ENCODE peak calls at places on chromosome 3, in six cellular contexts. X is AG10803, Q is fibroblast of lung, T is brain microvascular endothelial cell, Y is astrocyte of the spinal cord, N is coronary artery. L is an unnamed sample.

GRCh38 chr3:72446406-72447058 is 401.7 kb downstream of the SHQ1 start:
- DNase-seq in X (no peak), Q (peak; percentile 33), T (no peak), Y (peak; percentile 29), N (peak; percentile 81), L (peak; percentile 39)

GRCh38 chr3:179069762-179070390 is 1.7 kb downstream of the ZMAT3 start:
- DNase-seq in X (peak; percentile 68), Q (peak; percentile 64), T (no peak), Y (peak; percentile 58), N (no peak), L (peak; percentile 45)

GRCh38 chr3:106824856-106825255 is 552.4 kb upstream of the CCDC54 start:
- DNase-seq in X (peak; percentile 58), Q (peak; percentile 48), T (peak; percentile 63), Y (peak; percentile 84), N (no peak), L (peak; percentile 48)

GRCh38 chr3:22210693-22211092 is 459.7 kb upstream of the ZNF385D start:
- DNase-seq in X (no peak), Q (no peak), T (no peak), Y (no peak), N (no peak), L (no peak)

GRCh38 chr3:134904796-134905646 is 110.0 kb downstream of the EPHB1 start:
- DNase-seq in X (no peak), Q (no peak), T (no peak), Y (no peak), N (no peak), L (no peak)

GRCh38 chr3:164537485-164537884 is 540.8 kb downstream of the SI start:
- DNase-seq in X (no peak), Q (no peak), T (no peak), Y (no peak), N (no peak), L (no peak)

GRCh38 chr3:125098929-125099328 is 43.1 kb upstream of the HEG1 start:
- DNase-seq in X (peak; percentile 50), Q (no peak), T (no peak), Y (no peak), N (no peak), L (no peak)

GRCh38 chr3:29582310-29582709 is 301.4 kb downstream of the RBMS3 start:
- DNase-seq in X (no peak), Q (no peak), T (no peak), Y (no peak), N (no peak), L (no peak)

GRCh38 chr3:187000711-187001151 is 70.4 kb downstream of the ST6GAL1 start:
- DNase-seq in X (no peak), Q (no peak), T (no peak), Y (no peak), N (peak; percentile 38), L (no peak)
- H3K4me3 ChIP-seq in X (no peak overlapping the region), Q (no peak overlapping the region), T (no peak overlapping the region), Y (no peak overlapping the region), N (no peak overlapping the region), L (no peak overlapping the region)

GRCh38 chr3:155853214-155854146 is 747 bp downstream of the SLC33A1 start:
- DNase-seq in X (no peak), Q (peak; percentile 23), T (no peak), Y (no peak), N (no peak), L (peak; percentile 40)
- TF ChIP-seq CTCF in X (no peak), Q (no peak), T (no peak), Y (no peak), N (no peak), L (peak; percentile 4)

GRCh38 chr3:32983124-32983523 is 31.7 kb downstream of the CCR4 start:
- DNase-seq in X (no peak), Q (no peak), T (no peak), Y (no peak), N (no peak), L (no peak)
- H3K4me3 ChIP-seq in X (no peak overlapping the region), Q (no peak overlapping the region), T (no peak overlapping the region), Y (no peak overlapping the region), N (no peak overlapping the region), L (no peak overlapping the region)

DNA sequence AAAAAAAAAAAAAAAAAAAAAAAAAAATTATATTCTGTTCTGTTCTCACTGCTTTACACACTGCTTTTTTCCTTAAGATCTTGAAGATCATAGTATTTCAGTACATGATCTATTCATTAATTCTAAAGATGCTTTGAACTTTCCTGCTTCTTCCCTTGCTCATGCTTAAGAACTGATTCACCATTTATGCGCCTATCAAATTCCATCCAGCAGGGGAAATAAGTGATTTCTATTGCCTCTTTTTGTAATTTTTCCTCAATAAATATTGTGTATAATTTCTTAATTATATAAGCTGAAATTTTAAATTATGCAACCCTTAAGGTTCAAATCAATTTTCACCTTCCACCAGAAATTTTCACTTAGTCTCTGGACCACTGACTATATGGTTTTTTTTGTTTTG is 10.6 kb downstream of the DENND6A start:
- DNase-seq in X (peak; percentile 24), Q (peak; percentile 21), T (peak; percentile 15), Y (peak; percentile 19), N (no peak), L (peak; percentile 41)
- TF ChIP-seq CTCF in X (peak; percentile 48), Q (peak; percentile 37), T (peak; percentile 26), Y (peak; percentile 27), N (no peak), L (peak; percentile 14)

GRCh38 chr3:14144423-14145075 is 19.7 kb downstream of the TMEM43 start:
- DNase-seq in X (peak; percentile 100), Q (peak; percentile 99), T (peak; percentile 98), Y (peak; percentile 98), N (peak; percentile 89), L (peak; percentile 99)
- H3K4me3 ChIP-seq in X (peak overlapping the region; percentile 31), Q (peak overlapping the region; percentile 29), T (peak overlapping the region; percentile 39), Y (peak overlapping the region; percentile 22), N (peak overlapping the region; percentile 61), L (peak overlapping the region; percentile 43)

DNA sequence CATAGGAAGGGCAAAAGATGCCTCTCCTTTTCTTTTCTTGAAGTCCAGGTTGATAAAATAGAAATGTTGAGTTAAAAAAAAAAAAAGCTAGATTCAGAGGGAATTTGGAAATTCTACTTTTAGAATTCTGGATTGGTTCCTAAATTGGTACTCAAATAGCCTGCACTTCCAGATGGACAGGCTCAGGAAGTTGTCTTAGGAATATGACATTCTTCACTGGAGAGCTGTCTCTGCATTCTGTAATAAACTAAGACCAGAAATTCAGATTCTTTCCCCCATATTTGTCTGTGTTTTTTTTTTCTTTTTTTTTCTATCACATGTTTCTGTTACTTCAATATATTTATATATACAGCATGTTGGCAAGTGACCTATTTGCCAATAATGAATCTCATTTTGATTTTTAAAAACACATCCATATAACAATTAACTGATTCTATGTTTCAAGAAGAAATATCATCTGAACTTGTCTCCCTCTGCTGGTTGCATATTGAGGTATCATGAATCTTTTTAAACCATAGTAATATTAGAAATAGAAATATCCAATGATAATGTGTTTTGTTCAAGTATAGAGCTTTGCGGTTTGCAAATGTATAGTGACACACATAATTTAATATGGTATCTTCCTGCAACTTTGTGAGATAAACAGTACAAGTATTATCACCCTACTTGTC is 8.5 kb upstream of the LSAMP start:
- DNase-seq in X (peak; percentile 22), Q (peak; percentile 63), T (no peak), Y (peak; percentile 33), N (no peak), L (peak; percentile 41)
- TF ChIP-seq CTCF in X (peak; percentile 46), Q (peak; percentile 41), T (peak; percentile 21), Y (peak; percentile 43), N (no peak), L (no peak)

DNA sequence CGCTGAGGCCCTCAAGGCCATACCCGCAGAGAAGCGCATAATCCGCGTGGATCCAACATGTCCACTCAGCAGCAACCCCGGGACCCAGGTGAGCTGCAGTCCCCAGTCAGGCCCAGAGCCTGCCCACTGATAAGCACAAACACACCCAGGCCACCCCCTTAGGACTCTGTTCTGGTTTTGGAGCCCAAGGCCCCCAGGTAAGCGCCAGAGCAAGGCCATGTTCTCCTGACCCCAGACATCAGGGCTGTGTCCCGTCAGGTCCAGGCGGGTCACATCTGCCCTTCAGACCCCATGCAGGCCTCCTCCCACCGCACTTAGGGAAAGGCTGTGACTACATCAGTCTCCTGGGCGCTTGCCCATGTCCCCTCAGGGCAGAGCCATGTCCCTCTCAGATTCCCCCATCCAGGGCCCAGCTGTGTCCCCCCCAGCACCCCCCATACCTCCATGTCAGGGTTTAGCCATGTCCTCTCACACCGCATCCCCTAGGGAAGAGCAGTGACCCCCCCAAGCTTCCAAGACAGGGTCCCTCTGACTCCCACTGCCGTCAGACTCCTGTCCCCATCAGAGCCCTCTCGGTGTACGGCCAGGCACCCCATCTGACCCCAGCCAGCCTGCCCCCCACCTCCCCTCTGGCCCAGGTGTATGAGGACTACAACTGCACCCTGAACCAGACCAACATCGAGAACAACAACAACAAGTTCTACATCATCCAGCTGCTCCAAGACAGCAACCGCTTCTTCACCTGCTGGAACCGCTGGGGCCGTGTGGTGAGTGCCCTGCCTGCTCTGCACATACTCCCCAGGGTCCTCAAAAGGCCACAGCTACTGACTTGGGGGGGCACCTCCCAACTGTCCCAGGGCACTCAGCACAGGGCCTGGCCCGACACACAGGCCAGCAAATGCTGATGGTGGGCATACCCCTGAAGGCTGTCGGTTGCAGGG is 1.6 kb downstream of the PARP3 start:
- DNase-seq in X (no peak), Q (no peak), T (no peak), Y (no peak), N (peak; percentile 69), L (no peak)
- H3K4me3 ChIP-seq in X (peak overlapping the region; percentile 66), Q (no peak overlapping the region), T (no peak overlapping the region), Y (no peak overlapping the region), N (peak overlapping the region; percentile 73), L (no peak overlapping the region)

GRCh38 chr3:181358555-181358954 is 353.2 kb upstream of the SOX2 start:
- DNase-seq in X (no peak), Q (no peak), T (no peak), Y (no peak), N (no peak), L (no peak)

GRCh38 chr3:181358060-181358459 is 353.7 kb upstream of the SOX2 start:
- DNase-seq in X (no peak), Q (no peak), T (no peak), Y (no peak), N (no peak), L (no peak)

GRCh38 chr3:181354140-181354539 is 357.6 kb upstream of the SOX2 start:
- DNase-seq in X (no peak), Q (no peak), T (no peak), Y (no peak), N (no peak), L (no peak)
- TF ChIP-seq CTCF in X (no peak), Q (no peak), T (no peak), Y (no peak), N (no peak), L (no peak)

GRCh38 chr3:101780661-101781060 is 1.6 kb downstream of the NXPE3 start:
- DNase-seq in X (peak; percentile 85), Q (peak; percentile 89), T (peak; percentile 74), Y (peak; percentile 81), N (no peak), L (peak; percentile 84)
- H3K4me3 ChIP-seq in X (peak overlapping the region; percentile 89), Q (peak overlapping the region; percentile 86), T (peak overlapping the region; percentile 93), Y (peak overlapping the region; percentile 80), N (peak overlapping the region; percentile 84), L (peak overlapping the region; percentile 3)